ENCODE peak calls at places on chromosomes 4 and X, in four cellular contexts. M is amygdala; U is hypothalamus; S is activated CD4-positive, alpha-beta T cell treated with anti-CD3 and anti-CD28 coated beads, Interleukin-2, amount 50 U/mL, for 4 hours. H is an unnamed sample.

GRCh38 chrX:102514536-102514935 is 2.0 kb downstream of the TMSB15A start:
- DNase-seq in U (no peak), M (no peak), S (no peak), H (no peak)

GRCh38 chrX:74535211-74535621 is 79.2 kb downstream of the RLIM start:
- DNase-seq in U (no peak), M (no peak), S (no peak), H (peak)

GRCh38 chr4:94304365-94304971 is 38.2 kb downstream of the HPGDS start:
- DNase-seq in M (no peak), S (no peak), U (no peak), H (peak)

GRCh38 chr4:40788338-40788737 is 38.6 kb downstream of the NSUN7 start:
- DNase-seq in M (no peak), U (no peak), S (no peak), H (no peak)

GRCh38 chr4:157114671-157115070 is 38.7 kb downstream of the GLRB start:
- DNase-seq in M (no peak), U (no peak), S (no peak), H (no peak)

GRCh38 chrX:134246282-134246681 is 9.3 kb downstream of the CCDC160 start:
- DNase-seq in M (no peak), U (no peak), S (no peak), H (no peak)

GRCh38 chrX:40434947-40435346 is 145.8 kb upstream of the ATP6AP2 start:
- DNase-seq in U (peak), M (peak), S (no peak), H (peak)

GRCh38 chr4:10620935-10621488 is 63.6 kb downstream of the CLNK start:
- DNase-seq in U (no peak), S (no peak), M (no peak), H (no peak)

GRCh38 chr4:165209796-165210195 is 2.4 kb downstream of the KLHL2 start:
- DNase-seq in M (no peak), S (no peak), U (no peak), H (no peak)

GRCh38 chrX:7067266-7067665 is 80.2 kb upstream of the STS start:
- DNase-seq in M (no peak), S (no peak), U (no peak), H (no peak)

GRCh38 chr4:88283661-88284377 is 542 bp downstream of the PPM1K start:
- DNase-seq in S (peak), U (peak), M (peak), H (peak)

GRCh38 chr4:165612936-165613335 is 234.1 kb downstream of the CPE start:
- DNase-seq in U (no peak), M (no peak), S (no peak), H (no peak)

GRCh38 chrX:22021721-22022120 is 10.4 kb upstream of the PHEX start:
- DNase-seq in M (no peak), S (no peak), U (no peak), H (no peak)

GRCh38 chr4:121462660-121463261 is 81.9 kb upstream of the QRFPR start:
- DNase-seq in M (no peak), U (no peak), S (peak), H (no peak)

GRCh38 chr4:109962401-109962800 is 49.7 kb downstream of the EGF start:
- DNase-seq in U (no peak), M (no peak), S (no peak), H (no peak)

GRCh38 chr4:66653937-66654336 is 891.4 kb downstream of the CENPC start:
- DNase-seq in S (no peak), U (no peak), M (no peak), H (no peak)

GRCh38 chr4:1604706-1605205 is 79.4 kb downstream of the FAM53A start:
- DNase-seq in U (no peak), M (no peak), S (peak), H (no peak)

GRCh38 chr4:152380185-152380584 is 155.7 kb downstream of the FBXW7 start:
- DNase-seq in U (no peak), M (no peak), S (no peak), H (no peak)

GRCh38 chr4:21697583-21697982 is 251.0 kb downstream of the KCNIP4 start:
- DNase-seq in M (peak), S (no peak), U (no peak), H (no peak)

GRCh38 chr4:1975391-1975801 is 33.4 kb downstream of the NELFA start:
- DNase-seq in S (no peak), M (no peak), U (no peak), H (no peak)

GRCh38 chr4:20916106-20916505 is 215.8 kb downstream of the PACRGL start:
- DNase-seq in S (no peak), U (no peak), M (no peak), H (no peak)

GRCh38 chr4:1449833-1450741 is 43.8 kb upstream of the NKX1-1 start:
- DNase-seq in M (no peak), S (no peak), U (no peak), H (no peak)

GRCh38 chrX:110409925-110410324 is 51.3 kb downstream of the RTL9 start:
- DNase-seq in S (no peak), M (no peak), U (no peak), H (no peak)

GRCh38 chr4:175339100-175339707 is 421.0 kb downstream of the ADAM29 start:
- DNase-seq in M (no peak), U (no peak), S (no peak), H (no peak)

GRCh38 chr4:94577136-94577535 is 125.4 kb downstream of the PDLIM5 start:
- DNase-seq in S (no peak), M (peak), U (peak), H (peak)